ENCODE peak calls at places on chromosome X, in six cellular contexts. F is hippocampal formation, O is heart left ventricle, K is lung, D is astrocyte of the spinal cord, R is NCI-H2081. A is an unnamed sample.

GRCh38 chrX:149151805-149152757 is 353.0 kb downstream of the IDS start:
- DNase-seq in F (no peak), O (no peak), K (no peak), D (peak), R (no peak), A (peak)

GRCh38 chrX:27336466-27337091 is 126.6 kb downstream of the PPP4R3C start:
- DNase-seq in F (no peak), O (no peak), K (peak), D (peak), R (peak), A (peak)

GRCh38 chrX:119512145-119512800 is 44.0 kb downstream of the SLC25A5 start:
- DNase-seq in F (peak), O (peak), K (peak), D (peak), R (peak), A (peak)

GRCh38 chrX:17814557-17814956 is 46.5 kb downstream of the RAI2 start:
- DNase-seq in F (no peak), O (no peak), K (no peak), D (peak), R (no peak), A (no peak)

GRCh38 chrX:38561951-38562719 is 793 bp downstream of the TSPAN7 start:
- DNase-seq in F (no peak), O (peak), K (peak), D (no peak), R (peak), A (no peak)

GRCh38 chrX:36867143-36867542 is 141.0 kb upstream of the FAM47C start:
- DNase-seq in F (peak), O (no peak), K (no peak), D (peak), R (peak), A (no peak)

GRCh38 chrX:38641197-38641596 is 79.9 kb downstream of the TSPAN7 start:
- DNase-seq in F (no peak), O (no peak), K (no peak), D (no peak), R (no peak), A (no peak)

GRCh38 chrX:132876933-132877332 is 81.5 kb downstream of the HS6ST2 start:
- DNase-seq in F (no peak), O (no peak), K (no peak), D (no peak), R (no peak), A (no peak)

GRCh38 chrX:31209005-31209612 is 137.3 kb upstream of the FTHL17 start:
- DNase-seq in F (no peak), O (no peak), K (no peak), D (no peak), R (peak), A (peak)

GRCh38 chrX:145654486-145654885 is 163.1 kb upstream of the SLITRK2 start:
- DNase-seq in F (no peak), O (no peak), K (no peak), D (no peak), R (no peak), A (no peak)

GRCh38 chrX:54817220-54817820 is 9.8 kb downstream of the MAGED2 start:
- DNase-seq in F (no peak), O (no peak), K (no peak), D (no peak), R (no peak), A (no peak)

GRCh38 chrX:136920001-136920400 is 39.5 kb upstream of the RBMX start:
- DNase-seq in F (no peak), O (no peak), K (no peak), D (peak), R (peak), A (no peak)

GRCh38 chrX:66162331-66162822 is 1.7 kb upstream of the HEPH start:
- DNase-seq in F (no peak), O (no peak), K (no peak), D (no peak), R (no peak), A (no peak)

GRCh38 chrX:1466232-1466661 is 13.5 kb upstream of the ASMTL start:
- DNase-seq in F (no peak), O (peak), K (peak), D (no peak), R (no peak), A (no peak)

GRCh38 chrX:136055651-136056221 is 70.5 kb downstream of the SLC9A6 start:
- DNase-seq in F (no peak), O (peak), K (no peak), D (peak), R (no peak), A (no peak)

GRCh38 chrX:103157511-103158316 is 57.2 kb upstream of the BEX4 start:
- DNase-seq in F (peak), O (no peak), K (no peak), D (peak), R (peak), A (no peak)

GRCh38 chrX:53357799-53358530 is 64.5 kb downstream of the SMC1A start:
- DNase-seq in F (no peak), O (no peak), K (no peak), D (peak), R (no peak), A (no peak)

GRCh38 chrX:50154429-50154828 is 46.4 kb downstream of the AKAP4 start:
- DNase-seq in F (no peak), O (no peak), K (no peak), D (no peak), R (no peak), A (no peak)

GRCh38 chrX:40784516-40785151 is 49.3 kb upstream of the MED14 start:
- DNase-seq in F (no peak), O (no peak), K (no peak), D (no peak), R (no peak), A (no peak)

GRCh38 chrX:120647127-120647526 is 17.3 kb upstream of the C1GALT1C1 start:
- DNase-seq in F (no peak), O (no peak), K (no peak), D (peak), R (no peak), A (no peak)

GRCh38 chrX:2691543-2692220 is 587 bp downstream of the CD99 start:
- DNase-seq in F (no peak), O (peak), K (peak), D (peak), R (no peak), A (no peak)

GRCh38 chrX:153459976-153460375 is 10.4 kb downstream of the HAUS7 start:
- DNase-seq in F (no peak), O (no peak), K (no peak), D (peak), R (no peak), A (no peak)

GRCh38 chrX:72394518-72395163 is 88.9 kb upstream of the CITED1 start:
- DNase-seq in F (no peak), O (peak), K (no peak), D (peak), R (no peak), A (no peak)

GRCh38 chrX:135438734-135439043 is 16.9 kb downstream of the SMIM10L2A start:
- DNase-seq in F (no peak), O (no peak), K (no peak), D (no peak), R (no peak), A (no peak)

GRCh38 chrX:123081766-123082165 is 102.3 kb upstream of the GRIA3 start:
- DNase-seq in F (no peak), O (no peak), K (no peak), D (peak), R (no peak), A (no peak)

GRCh38 chrX:130171446-130172126 is at the start of gene RAB33A:
- DNase-seq in F (peak), O (peak), K (no peak), D (no peak), R (no peak), A (no peak)

GRCh38 chrX:48698306-48698705 is 1.8 kb downstream of the SUV39H1 start:
- DNase-seq in F (no peak), O (no peak), K (no peak), D (no peak), R (no peak), A (no peak)

GRCh38 chrX:45757272-45757671 is 556.6 kb upstream of the DIPK2B start:
- DNase-seq in F (no peak), O (no peak), K (no peak), D (no peak), R (no peak), A (no peak)

GRCh38 chrX:53398216-53398615 is 24.2 kb downstream of the SMC1A start:
- DNase-seq in F (no peak), O (no peak), K (no peak), D (no peak), R (no peak), A (no peak)

GRCh38 chrX:149641832-149642231 is 10.2 kb upstream of the TMEM185A start:
- DNase-seq in F (no peak), O (no peak), K (no peak), D (no peak), R (no peak), A (no peak)

A was measured in T1000.